ENCODE peak calls at places on chromosomes 6 and 20, in four cellular contexts. One of them, this sample, is unnamed.
A peak's percentile ranks its signal among the peaks of the same experiment; 100 is the strongest.

GRCh38 chr20:47785900-47786762 is 850 bp upstream of the SULF2 start:
- DNase-seq in AG04450: no peak
- DNase-seq in fibroblast of lung: peak; percentile 85
- DNase-seq in stomach: peak; percentile 53
- DNase-seq in this sample: peak; percentile 66

GRCh38 chr6:117711369-117711768 is 36.1 kb downstream of the NUS1 start:
- DNase-seq in AG04450: no peak
- DNase-seq in stomach: no peak
- DNase-seq in fibroblast of lung: no peak
- DNase-seq in this sample: no peak

GRCh38 chr6:3808759-3809514 is 40.2 kb upstream of the FAM50B start:
- DNase-seq in fibroblast of lung: peak; percentile 92
- DNase-seq in AG04450: peak; percentile 71
- DNase-seq in stomach: peak; percentile 55
- DNase-seq in this sample: no peak

GRCh38 chr6:165883851-165884640 is 221.0 kb upstream of the PDE10A start:
- DNase-seq in stomach: no peak
- DNase-seq in fibroblast of lung: peak; percentile 52
- DNase-seq in AG04450: no peak
- DNase-seq in this sample: no peak

GRCh38 chr20:25496968-25497401 is 88.3 kb downstream of the NINL start:
- DNase-seq in fibroblast of lung: peak; percentile 49
- DNase-seq in stomach: no peak
- DNase-seq in AG04450: no peak
- DNase-seq in this sample: no peak

GRCh38 chr20:19888269-19888669 is 128.9 kb upstream of the NAA20 start:
- DNase-seq in fibroblast of lung: no peak
- DNase-seq in AG04450: no peak
- DNase-seq in stomach: no peak
- DNase-seq in this sample: no peak

GRCh38 chr20:38723069-38723981 is 961 bp upstream of the SLC32A1 start:
- DNase-seq in fibroblast of lung: peak; percentile 35
- DNase-seq in stomach: no peak
- DNase-seq in AG04450: no peak
- DNase-seq in this sample: no peak

GRCh38 chr20:38143646-38144554 is 21.2 kb downstream of the TGM2 start:
- DNase-seq in stomach: peak; percentile 45
- DNase-seq in fibroblast of lung: peak; percentile 95
- DNase-seq in AG04450: peak; percentile 48
- DNase-seq in this sample: no peak

GRCh38 chr20:11499235-11499634 is 418.5 kb upstream of the BTBD3 start:
- DNase-seq in AG04450: no peak
- DNase-seq in stomach: no peak
- DNase-seq in fibroblast of lung: peak; percentile 29
- DNase-seq in this sample: peak; percentile 16

GRCh38 chr6:15348528-15348927 is 102.7 kb downstream of the JARID2 start:
- DNase-seq in stomach: no peak
- DNase-seq in AG04450: no peak
- DNase-seq in fibroblast of lung: no peak
- DNase-seq in this sample: no peak

GRCh38 chr6:167050903-167051302 is 51.7 kb downstream of the CEP43 start:
- DNase-seq in fibroblast of lung: no peak
- DNase-seq in stomach: no peak
- DNase-seq in AG04450: no peak
- DNase-seq in this sample: no peak

GRCh38 chr6:108562503-108562993 is 1.8 kb downstream of the FOXO3 start:
- DNase-seq in fibroblast of lung: peak; percentile 76
- DNase-seq in AG04450: no peak
- DNase-seq in stomach: peak; percentile 71
- DNase-seq in this sample: peak; percentile 93

GRCh38 chr20:48942730-48943129 is 21.2 kb downstream of the ARFGEF2 start:
- DNase-seq in fibroblast of lung: no peak
- DNase-seq in stomach: no peak
- DNase-seq in AG04450: no peak
- DNase-seq in this sample: no peak

GRCh38 chr20:48945840-48946514 is 24.5 kb downstream of the ARFGEF2 start:
- DNase-seq in fibroblast of lung: no peak
- DNase-seq in AG04450: no peak
- DNase-seq in stomach: peak; percentile 88
- DNase-seq in this sample: no peak

GRCh38 chr20:48941467-48941866 is 20.0 kb downstream of the ARFGEF2 start:
- DNase-seq in stomach: no peak
- DNase-seq in AG04450: no peak
- DNase-seq in fibroblast of lung: no peak
- DNase-seq in this sample: peak; percentile 67

GRCh38 chr20:48948612-48949011 is 27.1 kb downstream of the ARFGEF2 start:
- DNase-seq in fibroblast of lung: no peak
- DNase-seq in stomach: no peak
- DNase-seq in AG04450: no peak
- DNase-seq in this sample: no peak

GRCh38 chr20:48944663-48945297 is 23.3 kb downstream of the ARFGEF2 start:
- DNase-seq in fibroblast of lung: no peak
- DNase-seq in AG04450: no peak
- DNase-seq in stomach: no peak
- DNase-seq in this sample: no peak
- H3K4me3 ChIP-seq in fibroblast of lung: no peak overlapping the region
- H3K4me3 ChIP-seq in AG04450: no peak overlapping the region
- H3K4me3 ChIP-seq in stomach: no peak overlapping the region
- H3K4me3 ChIP-seq in this sample: no peak overlapping the region

DNA sequence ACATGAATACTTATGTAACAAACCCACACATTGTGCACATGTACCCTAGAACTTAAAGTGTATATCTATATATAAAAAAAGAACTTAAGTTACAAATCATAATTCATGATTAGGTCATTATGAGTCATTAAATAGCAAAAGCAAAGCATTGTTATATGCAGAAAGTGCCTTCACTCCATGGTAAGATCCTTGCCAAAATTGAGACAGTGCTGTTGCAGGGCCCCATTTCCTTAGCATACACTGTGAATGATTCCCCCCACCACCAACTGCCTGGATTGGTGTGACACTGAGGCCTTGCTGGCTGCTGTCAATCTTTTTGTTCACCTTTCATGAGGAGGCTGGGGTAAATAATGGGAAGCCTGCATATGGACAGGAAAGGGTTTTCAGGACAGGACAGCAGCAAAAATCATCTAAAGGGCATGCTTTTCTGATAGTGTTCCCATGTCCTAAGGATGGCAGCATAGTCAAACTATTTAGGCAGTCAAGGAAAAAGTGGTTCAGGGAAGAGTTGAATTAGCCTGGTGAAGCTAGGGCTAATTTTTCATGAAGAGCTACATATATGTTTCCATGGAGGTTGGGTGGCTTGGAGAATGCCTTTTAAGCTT is 188.2 kb upstream of the ASCC3 start:
- DNase-seq in AG04450: no peak
- DNase-seq in stomach: no peak
- DNase-seq in fibroblast of lung: peak; percentile 7
- DNase-seq in this sample: peak; percentile 41
- TF ChIP-seq CTCF in AG04450: no peak
- TF ChIP-seq CTCF in stomach: no peak
- TF ChIP-seq CTCF in fibroblast of lung: no peak
- TF ChIP-seq CTCF in this sample: peak; percentile 39

GRCh38 chr6:129598244-129599187 is 111.5 kb downstream of the ARHGAP18 start:
- DNase-seq in fibroblast of lung: peak; percentile 66
- DNase-seq in AG04450: peak; percentile 49
- DNase-seq in stomach: no peak
- DNase-seq in this sample: peak; percentile 86
- H3K27ac ChIP-seq in fibroblast of lung: no peak overlapping the region
- H3K27ac ChIP-seq in AG04450: no peak overlapping the region
- H3K27ac ChIP-seq in stomach: no peak overlapping the region
- H3K27ac ChIP-seq in this sample: no peak overlapping the region

GRCh38 chr20:45899041-45899835 is 8.1 kb downstream of the CTSA start:
- DNase-seq in fibroblast of lung: no peak
- DNase-seq in stomach: no peak
- DNase-seq in AG04450: no peak
- DNase-seq in this sample: no peak
- H3K4me3 ChIP-seq in fibroblast of lung: no peak overlapping the region
- H3K4me3 ChIP-seq in stomach: no peak overlapping the region
- H3K4me3 ChIP-seq in AG04450: no peak overlapping the region
- H3K4me3 ChIP-seq in this sample: no peak overlapping the region

DNA sequence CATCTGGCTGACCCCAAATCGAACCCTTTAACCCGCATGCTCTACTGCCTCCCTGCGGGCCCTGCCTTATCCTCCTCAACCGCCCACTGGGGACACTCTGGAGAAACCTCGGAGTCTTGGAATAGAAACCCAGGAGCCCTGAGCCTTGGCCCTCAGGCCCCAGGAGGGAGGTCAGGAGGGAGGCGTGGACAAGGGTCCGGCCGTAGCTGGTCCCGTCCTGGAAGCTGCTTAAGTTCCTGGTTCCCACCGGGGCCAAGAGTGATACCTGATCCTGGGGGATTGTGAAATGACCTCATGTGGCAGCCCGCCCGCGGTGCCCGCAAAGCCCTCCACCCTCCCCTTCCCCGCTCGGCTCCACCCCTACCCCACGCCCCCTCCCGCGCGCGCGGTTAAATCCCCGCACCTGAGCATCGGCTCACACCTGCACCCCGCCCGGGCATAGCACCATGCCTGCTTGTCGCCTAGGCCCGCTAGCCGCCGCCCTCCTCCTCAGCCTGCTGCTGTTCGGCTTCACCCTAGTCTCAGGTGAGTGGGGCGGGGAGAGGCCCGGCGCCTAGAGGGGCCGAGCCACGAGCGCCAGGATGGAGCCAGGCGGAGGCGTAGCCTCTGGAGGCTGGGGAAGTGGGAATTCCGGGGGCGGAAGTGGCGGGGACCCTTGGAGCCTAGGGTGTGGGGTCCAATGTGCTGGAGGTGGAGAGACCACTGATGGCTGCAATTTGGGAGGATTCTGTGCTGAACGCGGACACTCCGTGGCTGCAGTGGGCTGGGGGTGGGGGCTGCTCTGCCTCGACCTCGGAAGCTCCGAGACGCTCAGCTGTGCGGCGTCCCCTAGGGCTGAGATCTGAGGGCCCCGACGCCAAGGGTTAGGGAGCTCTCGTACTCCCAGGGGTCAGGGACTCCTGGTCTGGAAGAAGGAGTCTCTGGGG is at the start of gene WFDC2:
- DNase-seq in AG04450: no peak
- DNase-seq in stomach: peak; percentile 42
- DNase-seq in fibroblast of lung: no peak
- DNase-seq in this sample: no peak
- TF ChIP-seq CTCF in AG04450: no peak
- TF ChIP-seq CTCF in stomach: no peak
- TF ChIP-seq CTCF in fibroblast of lung: no peak
- TF ChIP-seq CTCF in this sample: no peak

This sample was measured in A673.